ENCODE peak calls at places on chromosomes 12 and 14, in nine cellular contexts. H is naive thymus-derived CD8-positive, alpha-beta T cell; X is kidney tubule cell; Z is stimulated activated CD8-positive, alpha-beta memory T cell treated with anti-CD3 and anti-CD28 coated beads, Interleukin-7, amount 100 ng/mL, for 4 hours; J is iPS-NIHi11; A is H54; E is cardiac muscle cell; Q is effector CD8-positive, alpha-beta T cell; L is CD4-positive, CD25-positive, alpha-beta regulatory T cell. C is an unnamed sample.

GRCh38 chr14:63454863-63455622 is 88.1 kb downstream of the PPP2R5E start:
- DNase-seq in H (no peak), X (peak), Z (no peak), J (no peak), A (no peak), E (no peak), Q (no peak), L (no peak), C (peak)

GRCh38 chr12:15732341-15733061 is 56.7 kb downstream of the EPS8 start:
- DNase-seq in H (no peak), X (peak), Z (no peak), J (no peak), A (no peak), E (no peak), Q (no peak), L (no peak), C (no peak)

GRCh38 chr14:70033561-70033960 is 154.3 kb downstream of the SMOC1 start:
- DNase-seq in H (no peak), X (no peak), Z (no peak), J (no peak), A (no peak), E (no peak), Q (no peak), L (no peak), C (no peak)

GRCh38 chr12:48925218-48925871 is at the start of gene FKBP11:
- DNase-seq in H (peak), X (peak), Z (peak), J (peak), A (no peak), E (peak), Q (peak), L (peak), C (peak)

GRCh38 chr14:102496955-102497744 is 12.4 kb downstream of the ANKRD9 start:
- DNase-seq in H (no peak), X (no peak), Z (no peak), J (no peak), A (no peak), E (no peak), Q (no peak), L (no peak), C (no peak)

GRCh38 chr12:118136559-118137003 is 657 bp downstream of the PEBP1 start:
- DNase-seq in H (peak), X (peak), Z (peak), J (peak), A (peak), E (peak), Q (no peak), L (peak), C (peak)

GRCh38 chr12:130195369-130195768 is 33.1 kb downstream of the FZD10 start:
- DNase-seq in H (no peak), X (no peak), Z (no peak), J (no peak), A (no peak), E (no peak), Q (no peak), L (no peak), C (no peak)

GRCh38 chr14:73741386-73741875 is 27.2 kb upstream of the PNMA1 start:
- DNase-seq in H (peak), X (peak), Z (peak), J (peak), A (peak), E (no peak), Q (peak), L (peak), C (peak)

GRCh38 chr14:89289477-89289876 is 127.6 kb downstream of the FOXN3 start:
- DNase-seq in H (no peak), X (no peak), Z (no peak), J (no peak), A (no peak), E (no peak), Q (no peak), L (no peak), C (no peak)

GRCh38 chr14:72608391-72609204 is 285.3 kb downstream of the DPF3 start:
- DNase-seq in H (no peak), X (peak), Z (no peak), J (no peak), A (peak), E (no peak), Q (no peak), L (no peak), C (peak)

GRCh38 chr12:27595231-27595642 is 71.2 kb downstream of the PPFIBP1 start:
- DNase-seq in H (no peak), X (peak), Z (no peak), J (peak), A (no peak), E (no peak), Q (no peak), L (no peak), C (no peak)

GRCh38 chr14:106843951-106844483 is 1317.6 kb downstream of the TMEM121 start:
- DNase-seq in H (peak), X (peak), Z (no peak), J (no peak), A (no peak), E (no peak), Q (no peak), L (peak), C (no peak)